ENCODE peak calls at places on chromosome X, in six cellular contexts. P, N, C, X, D and E are unnamed samples.

GRCh38 chrX:8639949-8640348 is 92.0 kb downstream of the ANOS1 start:
- DNase-seq in N (no peak), D (no peak), P (no peak), X (no peak), C (no peak), E (no peak)

GRCh38 chrX:120625366-120625765 is 4.5 kb downstream of the C1GALT1C1 start:
- DNase-seq in C (no peak), P (no peak), D (no peak), N (no peak), X (no peak), E (no peak)

GRCh38 chrX:152817082-152817744 is 13.3 kb downstream of the CETN2 start:
- DNase-seq in P (no peak), N (peak; percentile 37), X (no peak), C (no peak), D (peak; percentile 54), E (peak; percentile 31)

GRCh38 chrX:130704053-130705038 is 198.7 kb downstream of the ENOX2 start:
- DNase-seq in P (no peak), X (no peak), D (peak; percentile 69), N (peak; percentile 67), C (no peak), E (peak; percentile 13)

GRCh38 chrX:74383611-74384010 is 37.7 kb upstream of the SLC16A2 start:
- DNase-seq in C (peak; percentile 3), P (no peak), N (peak; percentile 56), X (peak; percentile 57), D (peak; percentile 59), E (peak; percentile 38)

GRCh38 chrX:121407627-121408026 is 360.2 kb downstream of the GLUD2 start:
- DNase-seq in P (no peak), C (no peak), X (peak; percentile 31), N (no peak), D (no peak), E (no peak)

GRCh38 chrX:106987488-106987887 is 12.5 kb downstream of the MORC4 start:
- DNase-seq in C (no peak), N (no peak), X (no peak), P (no peak), D (no peak), E (no peak)

GRCh38 chrX:121782976-121783375 is 735.6 kb downstream of the GLUD2 start:
- DNase-seq in C (no peak), X (no peak), D (no peak), N (no peak), P (no peak), E (no peak)

GRCh38 chrX:139831017-139831416 is 101.8 kb downstream of the ATP11C start:
- DNase-seq in N (no peak), C (no peak), P (no peak), X (no peak), D (no peak), E (no peak)

GRCh38 chrX:49896951-49897350 is 17.7 kb downstream of the USP27X start:
- DNase-seq in P (no peak), D (no peak), X (no peak), N (no peak), C (no peak), E (no peak)

GRCh38 chrX:111352424-111352823 is 59.6 kb downstream of the DCX start:
- DNase-seq in P (no peak), X (no peak), N (peak; percentile 80), C (no peak), D (no peak), E (no peak)

GRCh38 chrX:47809065-47809788 is 27.5 kb upstream of the ZNF81 start:
- DNase-seq in N (no peak), D (no peak), C (no peak), X (no peak), P (no peak), E (no peak)

GRCh38 chrX:68570598-68570997 is 71.7 kb downstream of the YIPF6 start:
- DNase-seq in P (no peak), N (no peak), X (no peak), D (no peak), C (no peak), E (no peak)

GRCh38 chrX:114472788-114473187 is 111.1 kb upstream of the HTR2C start:
- DNase-seq in C (no peak), X (no peak), P (no peak), N (no peak), D (no peak), E (no peak)

GRCh38 chrX:154411981-154412340 is 622 bp downstream of the TAFAZZIN start:
- DNase-seq in P (peak; percentile 78), D (peak; percentile 26), X (peak; percentile 82), N (peak; percentile 67), C (no peak), E (peak; percentile 30)

GRCh38 chrX:45668686-45669443 is 468.2 kb upstream of the DIPK2B start:
- DNase-seq in X (no peak), C (no peak), D (peak; percentile 95), N (peak; percentile 4), P (no peak), E (no peak)

GRCh38 chrX:130878350-130879341 is 24.4 kb downstream of the ENOX2 start:
- DNase-seq in C (no peak), P (no peak), X (no peak), N (peak; percentile 70), D (peak; percentile 85), E (no peak)

GRCh38 chrX:139642241-139642927 is 65.6 kb downstream of the MCF2 start:
- DNase-seq in P (peak; percentile 37), N (no peak), X (peak; percentile 34), C (peak; percentile 37), D (no peak), E (no peak)

GRCh38 chrX:49041683-49042529 is 1.3 kb downstream of the TFE3 start:
- DNase-seq in C (no peak), D (peak; percentile 73), N (peak; percentile 68), P (no peak), X (no peak), E (peak; percentile 25)

DNA sequence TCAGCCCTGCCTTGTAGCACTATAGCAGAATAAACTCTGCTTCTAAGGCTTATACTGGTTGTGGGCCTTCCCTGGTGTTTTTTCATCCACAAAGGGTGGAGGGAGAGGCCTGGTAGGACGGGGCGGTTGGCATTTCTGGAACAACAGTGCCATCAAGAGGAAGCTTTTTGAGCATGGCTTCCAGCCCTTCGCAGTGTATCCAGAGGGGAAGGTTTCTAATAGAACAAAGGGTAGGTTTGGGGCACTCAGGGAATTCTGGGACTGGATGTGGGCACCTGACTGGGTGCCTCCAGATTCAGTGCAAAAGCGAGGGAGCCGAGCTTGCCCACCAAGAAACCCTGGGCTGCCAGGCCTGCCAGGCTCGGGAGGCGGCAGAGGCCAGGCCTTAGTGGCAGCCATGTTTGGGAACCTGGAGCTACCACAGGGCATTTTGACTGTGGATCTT is 229.6 kb upstream of the AGTR2 start:
- DNase-seq in P (peak; percentile 62), X (peak; percentile 68), C (peak; percentile 5), N (peak; percentile 1), D (peak; percentile 45), E (peak; percentile 80)
- H3K9ac ChIP-seq in P (no peak overlapping the region), X (no peak overlapping the region), C (no peak overlapping the region), N (no peak overlapping the region), D (no peak overlapping the region), E (no peak overlapping the region)

GRCh38 chrX:133881893-133882292 is 103.5 kb downstream of the GPC3 start:
- DNase-seq in N (no peak), P (no peak), C (peak; percentile 12), X (no peak), D (no peak), E (no peak)
- H3K14ac ChIP-seq in N (no peak overlapping the region), P (no peak overlapping the region), C (no peak overlapping the region), X (no peak overlapping the region), D (no peak overlapping the region), E (no peak overlapping the region)

GRCh38 chrX:11577603-11578002 is 88.1 kb downstream of the ARHGAP6 start:
- DNase-seq in C (no peak), P (no peak), X (no peak), N (no peak), D (no peak), E (no peak)
- H3K4me1 ChIP-seq in C (no peaks in the 10 kb centered on the region), P (no peaks in the 10 kb centered on the region), X (no peaks in the 10 kb centered on the region), N (no peaks in the 10 kb centered on the region), D (no peaks in the 10 kb centered on the region), E (no peaks in the 10 kb centered on the region)

GRCh38 chrX:13090261-13091110 is 46.1 kb upstream of the FAM9C start:
- DNase-seq in C (no peak), N (peak; percentile 75), P (no peak), X (no peak), D (peak; percentile 51), E (peak; percentile 62)
- H3K9ac ChIP-seq in C (no peak overlapping the region), N (peak overlapping the region; percentile 41), P (no peak overlapping the region), X (no peak overlapping the region), D (peak overlapping the region; percentile 49), E (no peak overlapping the region)

GRCh38 chrX:2962346-2962745 is 33.2 kb upstream of the ARSD start:
- DNase-seq in C (no peak), N (no peak), P (no peak), D (no peak), X (peak; percentile 59), E (no peak)
- H3K14ac ChIP-seq in C (no peak overlapping the region), N (peak overlapping the region; percentile 28), P (no peak overlapping the region), D (no peak overlapping the region), X (no peak overlapping the region), E (no peak overlapping the region)

DNA sequence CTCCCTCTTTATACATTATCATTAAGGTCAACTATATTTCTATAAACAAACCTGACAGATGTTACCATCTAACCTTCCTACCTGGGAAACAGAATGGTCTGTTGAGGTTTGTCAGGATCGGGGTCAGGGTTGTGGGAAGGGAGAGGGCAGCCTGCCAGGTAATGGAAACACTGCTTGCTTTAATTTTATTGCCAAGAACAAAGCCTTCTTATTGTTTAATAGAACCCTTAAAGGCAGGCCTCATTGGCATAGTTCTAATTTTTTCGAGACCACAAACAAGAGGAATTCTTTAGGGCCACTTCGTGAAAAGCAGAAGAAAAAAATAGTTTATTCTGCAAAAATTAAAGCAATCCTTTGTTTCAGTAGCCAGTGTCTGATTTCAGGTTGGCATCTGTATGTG is 113.2 kb downstream of the MID1 start:
- DNase-seq in P (no peak), C (no peak), N (no peak), X (no peak), D (peak; percentile 16), E (no peak)
- H3K4me1 ChIP-seq in P (peaks cover 3% of the 10 kb centered on the region), C (no peaks in the 10 kb centered on the region), N (peaks cover 2% of the 10 kb centered on the region), X (peaks cover 18% of the 10 kb centered on the region), D (peaks cover 1% of the 10 kb centered on the region), E (no peaks in the 10 kb centered on the region)

DNA sequence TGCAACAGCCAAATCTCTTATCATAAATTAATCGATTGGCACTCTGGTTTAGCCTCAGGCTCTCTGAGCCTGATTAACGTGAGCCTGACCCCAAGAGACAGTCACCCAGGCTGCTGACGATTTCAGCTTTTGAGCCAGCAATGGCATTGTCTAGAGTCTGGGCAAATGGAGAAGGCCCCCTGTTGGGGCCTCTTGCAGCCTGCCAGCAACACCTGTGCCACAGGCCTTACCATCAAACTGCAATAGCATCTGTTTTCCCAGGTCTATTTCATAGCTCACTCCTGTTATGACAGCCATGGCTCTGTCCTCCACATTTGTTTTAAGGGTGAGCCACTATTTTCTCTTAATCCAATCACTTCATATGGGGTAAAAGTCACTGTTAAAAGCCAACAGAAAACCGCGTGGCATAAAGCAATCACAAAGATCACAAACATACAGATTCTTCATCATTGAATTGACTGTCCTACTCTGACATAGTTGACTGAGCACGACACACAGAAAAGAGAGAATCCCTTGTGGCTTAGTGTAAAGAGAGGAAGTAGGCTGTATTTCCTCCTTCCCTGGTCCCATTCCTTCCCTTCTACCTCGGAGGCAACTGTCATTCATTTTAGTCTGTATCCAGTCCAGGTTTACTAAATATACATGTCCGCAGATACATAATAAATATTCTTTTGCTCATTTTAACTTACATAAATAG is 47.8 kb downstream of the SLC9A7 start:
- DNase-seq in X (no peak), C (no peak), D (no peak), P (no peak), N (no peak), E (no peak)
- H3K9ac ChIP-seq in X (no peak overlapping the region), C (no peak overlapping the region), D (no peak overlapping the region), P (no peak overlapping the region), N (no peak overlapping the region), E (no peak overlapping the region)